ENCODE peak calls at places on chromosomes 11 and 22, in six cellular contexts. One of them, this sample, is unnamed. For H3K4me1 and H3K27me3, the result is how much of the 10 kb centered on the place peaks cover.

GRCh38 chr11:34208266-34209135 is 103.1 kb downstream of the NAT10 start:
- DNase-seq in PC-3: no peak
- DNase-seq in CD8-positive, alpha-beta memory T cell: no peak
- DNase-seq in tibial artery: no peak
- DNase-seq in HCT116: no peak
- DNase-seq in Caco-2: no peak
- DNase-seq in this sample: no peak

GRCh38 chr11:84289381-84289906 is 1003.3 kb upstream of the CCDC90B start:
- DNase-seq in PC-3: peak
- DNase-seq in CD8-positive, alpha-beta memory T cell: no peak
- DNase-seq in tibial artery: no peak
- DNase-seq in HCT116: no peak
- DNase-seq in Caco-2: no peak
- DNase-seq in this sample: no peak

GRCh38 chr11:69567951-69568808 is 72.8 kb upstream of the CCND1 start:
- DNase-seq in PC-3: no peak
- DNase-seq in CD8-positive, alpha-beta memory T cell: no peak
- DNase-seq in tibial artery: no peak
- DNase-seq in HCT116: no peak
- DNase-seq in Caco-2: no peak
- DNase-seq in this sample: no peak

GRCh38 chr11:60918941-60919275 is 5.0 kb downstream of the TMEM109 start:
- DNase-seq in PC-3: peak
- DNase-seq in CD8-positive, alpha-beta memory T cell: no peak
- DNase-seq in tibial artery: no peak
- DNase-seq in HCT116: no peak
- DNase-seq in Caco-2: no peak
- DNase-seq in this sample: no peak

GRCh38 chr11:108906329-108906728 is 241.5 kb downstream of the DDX10 start:
- DNase-seq in PC-3: peak
- DNase-seq in CD8-positive, alpha-beta memory T cell: no peak
- DNase-seq in tibial artery: no peak
- DNase-seq in HCT116: no peak
- DNase-seq in Caco-2: no peak
- DNase-seq in this sample: no peak

GRCh38 chr22:46116491-46116958 is 33.8 kb upstream of the PPARA start:
- DNase-seq in PC-3: peak
- DNase-seq in CD8-positive, alpha-beta memory T cell: peak
- DNase-seq in tibial artery: peak
- DNase-seq in HCT116: peak
- DNase-seq in Caco-2: peak
- DNase-seq in this sample: peak

GRCh38 chr11:69240332-69241074 is 53.5 kb upstream of the MYEOV start:
- DNase-seq in PC-3: peak
- DNase-seq in CD8-positive, alpha-beta memory T cell: no peak
- DNase-seq in tibial artery: peak
- DNase-seq in HCT116: peak
- DNase-seq in Caco-2: peak
- DNase-seq in this sample: peak

GRCh38 chr11:93822359-93822758 is 28.1 kb downstream of the VSTM5 start:
- DNase-seq in PC-3: no peak
- DNase-seq in CD8-positive, alpha-beta memory T cell: no peak
- DNase-seq in tibial artery: no peak
- DNase-seq in HCT116: no peak
- DNase-seq in Caco-2: no peak
- DNase-seq in this sample: no peak

GRCh38 chr11:100353083-100353482 is 334.0 kb upstream of the ARHGAP42 start:
- DNase-seq in PC-3: peak
- DNase-seq in CD8-positive, alpha-beta memory T cell: no peak
- DNase-seq in tibial artery: no peak
- DNase-seq in HCT116: no peak
- DNase-seq in Caco-2: no peak
- DNase-seq in this sample: no peak

GRCh38 chr11:83721286-83721685 is 435.1 kb upstream of the CCDC90B start:
- DNase-seq in PC-3: peak
- DNase-seq in CD8-positive, alpha-beta memory T cell: no peak
- DNase-seq in tibial artery: no peak
- DNase-seq in HCT116: no peak
- DNase-seq in Caco-2: no peak
- DNase-seq in this sample: no peak

GRCh38 chr11:2842876-2843275 is 42.7 kb downstream of the CDKN1C start:
- DNase-seq in PC-3: no peak
- DNase-seq in CD8-positive, alpha-beta memory T cell: no peak
- DNase-seq in tibial artery: no peak
- DNase-seq in HCT116: no peak
- DNase-seq in Caco-2: no peak
- DNase-seq in this sample: no peak

GRCh38 chr11:94179696-94180095 is 51.1 kb downstream of the PANX1 start:
- DNase-seq in PC-3: no peak
- DNase-seq in CD8-positive, alpha-beta memory T cell: no peak
- DNase-seq in tibial artery: no peak
- DNase-seq in HCT116: no peak
- DNase-seq in Caco-2: no peak
- DNase-seq in this sample: no peak

GRCh38 chr11:12694182-12694531 is 19.9 kb downstream of the TEAD1 start:
- DNase-seq in PC-3: no peak
- DNase-seq in CD8-positive, alpha-beta memory T cell: no peak
- DNase-seq in tibial artery: peak
- DNase-seq in HCT116: no peak
- DNase-seq in Caco-2: no peak
- DNase-seq in this sample: peak

GRCh38 chr11:3841426-3842304 is 906 bp upstream of the RHOG start:
- DNase-seq in PC-3: peak
- DNase-seq in CD8-positive, alpha-beta memory T cell: peak
- DNase-seq in tibial artery: peak
- DNase-seq in HCT116: peak
- DNase-seq in Caco-2: peak
- DNase-seq in this sample: peak

GRCh38 chr11:14443642-14444041 is 56.0 kb downstream of the COPB1 start:
- DNase-seq in PC-3: peak
- DNase-seq in CD8-positive, alpha-beta memory T cell: no peak
- DNase-seq in tibial artery: no peak
- DNase-seq in HCT116: no peak
- DNase-seq in Caco-2: no peak
- DNase-seq in this sample: peak
- H3K4me1 ChIP-seq in PC-3: under half
- H3K4me1 ChIP-seq in CD8-positive, alpha-beta memory T cell: under half
- H3K4me1 ChIP-seq in tibial artery: under half
- H3K4me1 ChIP-seq in HCT116: under half
- H3K4me1 ChIP-seq in Caco-2: under half
- H3K4me1 ChIP-seq in this sample: under half

GRCh38 chr11:133978816-133979215 is 22.0 kb upstream of the IGSF9B start:
- DNase-seq in PC-3: peak
- DNase-seq in CD8-positive, alpha-beta memory T cell: no peak
- DNase-seq in tibial artery: no peak
- DNase-seq in HCT116: no peak
- DNase-seq in Caco-2: no peak
- DNase-seq in this sample: no peak

GRCh38 chr11:133982901-133983300 is 26.1 kb upstream of the IGSF9B start:
- DNase-seq in PC-3: no peak
- DNase-seq in CD8-positive, alpha-beta memory T cell: no peak
- DNase-seq in tibial artery: no peak
- DNase-seq in HCT116: no peak
- DNase-seq in Caco-2: no peak
- DNase-seq in this sample: no peak

GRCh38 chr11:133982151-133982550 is 25.4 kb upstream of the IGSF9B start:
- DNase-seq in PC-3: no peak
- DNase-seq in CD8-positive, alpha-beta memory T cell: no peak
- DNase-seq in tibial artery: no peak
- DNase-seq in HCT116: no peak
- DNase-seq in Caco-2: no peak
- DNase-seq in this sample: no peak

GRCh38 chr11:133981156-133981555 is 24.4 kb upstream of the IGSF9B start:
- DNase-seq in PC-3: no peak
- DNase-seq in CD8-positive, alpha-beta memory T cell: no peak
- DNase-seq in tibial artery: no peak
- DNase-seq in HCT116: no peak
- DNase-seq in Caco-2: no peak
- DNase-seq in this sample: no peak

GRCh38 chr11:133980665-133981064 is 23.9 kb upstream of the IGSF9B start:
- DNase-seq in PC-3: no peak
- DNase-seq in CD8-positive, alpha-beta memory T cell: no peak
- DNase-seq in tibial artery: no peak
- DNase-seq in HCT116: no peak
- DNase-seq in Caco-2: no peak
- DNase-seq in this sample: no peak
- H3K27me3 ChIP-seq in PC-3: half or more
- H3K27me3 ChIP-seq in CD8-positive, alpha-beta memory T cell: under half
- H3K27me3 ChIP-seq in tibial artery: under half
- H3K27me3 ChIP-seq in HCT116: under half
- H3K27me3 ChIP-seq in Caco-2: under half
- H3K27me3 ChIP-seq in this sample: under half

DNA sequence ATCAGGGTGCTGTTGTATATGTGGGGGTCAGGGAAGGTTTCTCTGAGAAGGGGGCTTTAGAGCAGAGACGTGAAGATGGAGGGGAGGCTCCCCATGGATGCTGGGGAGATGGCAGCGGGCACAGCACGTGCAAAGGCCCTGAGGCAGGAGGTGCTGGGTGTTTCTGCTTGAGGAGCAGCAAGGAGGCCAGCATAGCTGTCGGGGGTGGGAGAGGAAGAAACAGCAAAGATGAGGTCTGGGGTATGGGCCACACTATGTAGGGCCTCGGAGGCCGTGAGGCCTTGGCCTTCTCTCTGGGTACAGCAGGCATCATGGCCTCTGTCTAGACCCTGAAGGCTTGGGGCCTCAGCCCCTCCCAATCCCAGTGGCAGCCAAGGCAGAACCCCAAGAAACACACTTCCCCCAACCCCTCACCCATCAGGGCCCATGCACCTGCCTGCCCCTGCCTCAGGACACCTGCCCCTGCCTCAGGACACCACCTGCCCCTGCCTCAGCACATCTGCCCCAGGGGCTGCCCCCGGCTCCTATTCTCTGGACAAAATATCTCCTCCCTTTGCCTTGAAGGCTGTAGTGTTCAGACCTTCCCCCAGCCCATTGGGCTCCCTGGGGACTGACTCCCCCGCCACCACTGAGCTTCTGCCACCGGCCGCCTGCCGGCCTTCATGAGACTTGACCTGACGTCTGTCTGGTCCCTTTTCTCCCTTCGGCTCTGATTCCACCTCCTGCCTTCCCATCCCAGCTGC is 6.2 kb downstream of the ALDH3B1 start:
- DNase-seq in PC-3: no peak
- DNase-seq in CD8-positive, alpha-beta memory T cell: no peak
- DNase-seq in tibial artery: no peak
- DNase-seq in HCT116: no peak
- DNase-seq in Caco-2: no peak
- DNase-seq in this sample: no peak
- H3K4me1 ChIP-seq in PC-3: half or more
- H3K4me1 ChIP-seq in CD8-positive, alpha-beta memory T cell: under half
- H3K4me1 ChIP-seq in tibial artery: under half
- H3K4me1 ChIP-seq in HCT116: half or more
- H3K4me1 ChIP-seq in Caco-2: under half
- H3K4me1 ChIP-seq in this sample: under half

GRCh38 chr11:117876049-117876340 is 463 bp downstream of the FXYD6 start:
- DNase-seq in PC-3: no peak
- DNase-seq in CD8-positive, alpha-beta memory T cell: no peak
- DNase-seq in tibial artery: no peak
- DNase-seq in HCT116: no peak
- DNase-seq in Caco-2: no peak
- DNase-seq in this sample: no peak

GRCh38 chr11:117875397-117876048 is 935 bp downstream of the FXYD6 start:
- DNase-seq in PC-3: no peak
- DNase-seq in CD8-positive, alpha-beta memory T cell: no peak
- DNase-seq in tibial artery: no peak
- DNase-seq in HCT116: no peak
- DNase-seq in Caco-2: no peak
- DNase-seq in this sample: no peak

GRCh38 chr11:117874253-117874909 is 2.1 kb downstream of the FXYD6 start:
- DNase-seq in PC-3: no peak
- DNase-seq in CD8-positive, alpha-beta memory T cell: no peak
- DNase-seq in tibial artery: no peak
- DNase-seq in HCT116: no peak
- DNase-seq in Caco-2: no peak
- DNase-seq in this sample: no peak

GRCh38 chr11:117873828-117874125 is 2.7 kb downstream of the FXYD6 start:
- DNase-seq in PC-3: no peak
- DNase-seq in CD8-positive, alpha-beta memory T cell: no peak
- DNase-seq in tibial artery: no peak
- DNase-seq in HCT116: no peak
- DNase-seq in Caco-2: no peak
- DNase-seq in this sample: no peak

GRCh38 chr11:117874910-117875396 is 1.5 kb downstream of the FXYD6 start:
- DNase-seq in PC-3: no peak
- DNase-seq in CD8-positive, alpha-beta memory T cell: no peak
- DNase-seq in tibial artery: no peak
- DNase-seq in HCT116: no peak
- DNase-seq in Caco-2: no peak
- DNase-seq in this sample: no peak
- H3K27me3 ChIP-seq in PC-3: half or more
- H3K27me3 ChIP-seq in CD8-positive, alpha-beta memory T cell: under half
- H3K27me3 ChIP-seq in tibial artery: under half
- H3K27me3 ChIP-seq in HCT116: half or more
- H3K27me3 ChIP-seq in Caco-2: under half
- H3K27me3 ChIP-seq in this sample: under half

GRCh38 chr11:130074736-130075135 is 5.0 kb downstream of the APLP2 start:
- DNase-seq in PC-3: no peak
- DNase-seq in CD8-positive, alpha-beta memory T cell: no peak
- DNase-seq in tibial artery: no peak
- DNase-seq in HCT116: no peak
- DNase-seq in Caco-2: no peak
- DNase-seq in this sample: no peak

GRCh38 chr11:130076774-130077481 is 7.2 kb downstream of the APLP2 start:
- DNase-seq in PC-3: no peak
- DNase-seq in CD8-positive, alpha-beta memory T cell: no peak
- DNase-seq in tibial artery: no peak
- DNase-seq in HCT116: no peak
- DNase-seq in Caco-2: peak
- DNase-seq in this sample: no peak

GRCh38 chr11:130077671-130078468 is 8.2 kb downstream of the APLP2 start:
- DNase-seq in PC-3: no peak
- DNase-seq in CD8-positive, alpha-beta memory T cell: no peak
- DNase-seq in tibial artery: no peak
- DNase-seq in HCT116: no peak
- DNase-seq in Caco-2: no peak
- DNase-seq in this sample: no peak
- H3K4me1 ChIP-seq in PC-3: under half
- H3K4me1 ChIP-seq in CD8-positive, alpha-beta memory T cell: under half
- H3K4me1 ChIP-seq in tibial artery: under half
- H3K4me1 ChIP-seq in HCT116: under half
- H3K4me1 ChIP-seq in Caco-2: half or more
- H3K4me1 ChIP-seq in this sample: under half

DNA sequence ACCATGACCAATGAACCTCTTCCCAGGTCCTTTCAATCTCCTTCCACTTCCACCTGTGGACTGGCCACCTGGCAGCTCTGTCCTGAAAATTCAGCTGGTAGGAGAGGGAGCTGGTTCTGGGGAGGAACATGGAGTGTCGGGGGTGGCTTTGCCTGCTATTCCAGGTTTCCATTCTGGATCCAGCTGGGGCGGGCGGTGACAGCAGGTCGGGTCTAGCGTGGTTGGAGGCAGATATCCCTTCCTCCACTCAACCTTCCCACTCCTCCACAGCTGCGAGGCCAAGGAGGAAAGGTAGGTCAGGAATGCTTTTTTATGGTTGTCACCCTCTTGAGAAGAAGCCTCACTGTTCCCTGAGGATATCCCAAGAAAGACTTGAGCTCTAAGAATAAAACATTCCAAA is 3.3 kb downstream of the NRGN start:
- DNase-seq in PC-3: no peak
- DNase-seq in CD8-positive, alpha-beta memory T cell: no peak
- DNase-seq in tibial artery: no peak
- DNase-seq in HCT116: no peak
- DNase-seq in Caco-2: no peak
- DNase-seq in this sample: no peak
- H3K27me3 ChIP-seq in PC-3: under half
- H3K27me3 ChIP-seq in CD8-positive, alpha-beta memory T cell: under half
- H3K27me3 ChIP-seq in tibial artery: under half
- H3K27me3 ChIP-seq in HCT116: under half
- H3K27me3 ChIP-seq in Caco-2: under half
- H3K27me3 ChIP-seq in this sample: under half

This sample was measured in body of pancreas.